ENCODE peak calls at places on chromosomes 12 and 14, in seven cellular contexts. J, G, N, X, F, U and I are unnamed samples.

GRCh38 chr14:51929156-51929555 is 60.2 kb upstream of the RTRAF start:
- DNase-seq in G (no peak), X (no peak), U (no peak), J (peak), N (no peak), F (no peak), I (no peak)

GRCh38 chr12:92603741-92604432 is 98.9 kb upstream of the PLEKHG7 start:
- DNase-seq in X (peak), J (no peak), N (no peak), U (no peak), F (no peak), G (no peak), I (no peak)

GRCh38 chr12:113852695-113853490 is 113.2 kb downstream of the RBM19 start:
- DNase-seq in G (no peak), J (no peak), F (no peak), N (peak), U (no peak), X (no peak), I (no peak)

GRCh38 chr12:8742501-8742900 is 44.7 kb downstream of the RIMKLB start:
- DNase-seq in N (peak), U (no peak), J (peak), X (peak), F (peak), G (no peak), I (peak)

GRCh38 chr12:122843472-122843871 is 8.2 kb downstream of the HIP1R start:
- DNase-seq in U (no peak), X (no peak), G (no peak), N (no peak), F (no peak), J (no peak), I (no peak)

GRCh38 chr12:46530373-46531056 is 157.9 kb upstream of the SLC38A2 start:
- DNase-seq in J (no peak), X (no peak), F (no peak), N (no peak), G (no peak), U (no peak), I (no peak)

GRCh38 chr12:21528953-21529352 is 2.9 kb downstream of the SPX start:
- DNase-seq in F (no peak), G (no peak), N (peak), U (no peak), X (no peak), J (peak), I (no peak)

GRCh38 chr14:68146812-68147211 is 327.2 kb downstream of the RAD51B start:
- DNase-seq in N (peak), G (no peak), F (peak), J (peak), U (no peak), X (peak), I (peak)

GRCh38 chr14:73764881-73765280 is 50.7 kb upstream of the PNMA1 start:
- DNase-seq in G (no peak), F (no peak), X (no peak), U (peak), N (no peak), J (peak), I (no peak)

GRCh38 chr14:67517083-67517482 is 16.0 kb upstream of the PLEKHH1 start:
- DNase-seq in G (no peak), U (peak), X (no peak), J (peak), N (no peak), F (no peak), I (no peak)

GRCh38 chr14:52235866-52236510 is 31.5 kb upstream of the PTGDR start:
- DNase-seq in F (no peak), G (no peak), J (no peak), X (no peak), U (no peak), N (no peak), I (no peak)

GRCh38 chr12:131872154-131873046 is 22.0 kb upstream of the ULK1 start:
- DNase-seq in N (no peak), U (no peak), F (peak), J (peak), X (peak), G (no peak), I (peak)

GRCh38 chr12:43015090-43015737 is 425.7 kb upstream of the PRICKLE1 start:
- DNase-seq in U (no peak), J (no peak), F (no peak), N (no peak), G (no peak), X (no peak), I (no peak)

GRCh38 chr14:103257211-103257962 is 76.7 kb upstream of the EIF5 start:
- DNase-seq in G (no peak), X (peak), N (no peak), J (no peak), F (peak), U (no peak), I (peak)

GRCh38 chr12:52788876-52789636 is 6.9 kb downstream of the KRT3 start:
- DNase-seq in N (no peak), X (no peak), F (no peak), J (no peak), G (no peak), U (no peak), I (no peak)

GRCh38 chr12:119383206-119383605 is 48.7 kb downstream of the CCDC60 start:
- DNase-seq in X (no peak), U (no peak), G (no peak), N (no peak), F (no peak), J (no peak), I (no peak)

GRCh38 chr12:108773798-108774788 is 42.8 kb upstream of the CORO1C start:
- DNase-seq in G (no peak), X (peak), U (peak), N (peak), J (peak), F (no peak), I (peak)

GRCh38 chr14:81710232-81710845 is 176.7 kb upstream of the SEL1L start:
- DNase-seq in G (no peak), N (peak), U (no peak), F (peak), J (peak), X (peak), I (peak)

GRCh38 chr12:116533343-116534248 is 25.6 kb upstream of the MAP1LC3B2 start:
- DNase-seq in G (peak), J (peak), U (peak), X (peak), F (no peak), N (no peak), I (peak)

GRCh38 chr12:127829974-127830543 is 436.9 kb upstream of the TMEM132C start:
- DNase-seq in F (no peak), U (no peak), N (no peak), X (no peak), G (no peak), J (no peak), I (no peak)

GRCh38 chr14:79476133-79476532 is 735.2 kb downstream of the DIO2 start:
- DNase-seq in F (no peak), U (no peak), J (no peak), X (no peak), N (no peak), G (no peak), I (no peak)

GRCh38 chr12:126944684-126945083 is 1322.3 kb upstream of the TMEM132C start:
- DNase-seq in F (no peak), N (no peak), U (no peak), J (no peak), G (no peak), X (no peak), I (peak)

GRCh38 chr12:126998747-126999285 is 1268.2 kb upstream of the TMEM132C start:
- DNase-seq in U (no peak), X (no peak), J (no peak), G (no peak), N (no peak), F (no peak), I (no peak)

GRCh38 chr12:81811066-81811777 is 52.1 kb upstream of the PPFIA2 start:
- DNase-seq in X (no peak), U (no peak), J (peak), N (peak), F (no peak), G (no peak), I (peak)

GRCh38 chr14:106662947-106663346 is 1136.6 kb downstream of the TMEM121 start:
- DNase-seq in G (no peak), N (no peak), U (no peak), J (no peak), X (no peak), F (no peak), I (no peak)

GRCh38 chr14:64509036-64509435 is 4.5 kb downstream of the ZBTB1 start:
- DNase-seq in G (no peak), N (no peak), J (no peak), U (no peak), F (no peak), X (peak), I (no peak)

GRCh38 chr12:131454418-131455217 is 256.3 kb upstream of the SFSWAP start:
- DNase-seq in U (no peak), J (peak), F (no peak), N (no peak), G (peak), X (peak), I (peak)

GRCh38 chr12:110546339-110546738 is 36.8 kb downstream of the PPTC7 start:
- DNase-seq in N (peak), U (no peak), X (peak), J (peak), F (peak), G (no peak), I (peak)

GRCh38 chr14:103519837-103520212 is 2.8 kb downstream of the CKB start:
- DNase-seq in X (no peak), N (no peak), G (no peak), J (no peak), F (no peak), U (no peak), I (no peak)

GRCh38 chr14:21066882-21067502 is 3.1 kb upstream of the ARHGEF40 start:
- DNase-seq in J (no peak), N (no peak), X (peak), F (no peak), G (no peak), U (no peak), I (peak)

GRCh38 chr12:45727994-45728624 is 1.4 kb upstream of the ARID2 start:
- DNase-seq in F (no peak), U (no peak), G (peak), J (no peak), N (no peak), X (no peak), I (no peak)

GRCh38 chr12:92827836-92828431 is 101.2 kb downstream of the EEA1 start:
- DNase-seq in J (peak), U (peak), F (no peak), N (peak), G (peak), X (peak), I (peak)

GRCh38 chr12:21538259-21538658 is 12.2 kb downstream of the SPX start:
- DNase-seq in J (no peak), G (no peak), N (no peak), F (no peak), X (no peak), U (no peak), I (peak)

GRCh38 chr14:50800032-50800431 is 30.9 kb downstream of the NIN start:
- DNase-seq in N (no peak), G (no peak), X (peak), U (no peak), F (no peak), J (no peak), I (peak)

GRCh38 chr14:39055786-39056474 is 47.1 kb downstream of the SEC23A start:
- DNase-seq in J (no peak), X (peak), U (no peak), N (no peak), F (no peak), G (no peak), I (peak)

GRCh38 chr12:3487027-3487426 is 4.0 kb upstream of the PRMT8 start:
- DNase-seq in N (no peak), J (no peak), F (no peak), U (no peak), G (no peak), X (no peak), I (no peak)

GRCh38 chr12:3480744-3481143 is 10.3 kb upstream of the PRMT8 start:
- DNase-seq in F (no peak), N (no peak), X (no peak), G (no peak), J (no peak), U (no peak), I (no peak)

GRCh38 chr12:3489057-3489456 is 1.9 kb upstream of the PRMT8 start:
- DNase-seq in X (no peak), U (no peak), J (peak), G (no peak), N (no peak), F (peak), I (peak)

DNA sequence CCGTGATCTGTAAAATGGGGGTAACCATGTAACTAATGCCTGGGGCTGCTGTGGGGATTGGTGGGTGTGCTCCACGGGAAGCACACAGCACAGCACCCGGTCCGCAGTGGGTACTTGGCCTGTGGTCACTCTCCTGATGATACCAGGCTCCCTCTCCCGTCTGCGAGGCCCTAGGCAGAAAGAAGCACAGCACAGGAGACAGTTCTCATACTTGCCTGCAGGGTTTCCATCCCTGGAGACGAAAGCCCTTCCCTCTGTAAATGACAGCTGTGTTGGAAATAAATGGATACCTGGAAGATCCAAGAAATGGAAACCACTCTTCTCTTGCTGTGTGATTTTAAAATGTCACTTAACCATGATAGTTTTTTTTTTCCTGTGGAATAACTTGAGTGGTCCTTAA is 7.9 kb upstream of the PRMT8 start:
- DNase-seq in U (no peak), F (no peak), G (no peak), X (no peak), J (no peak), N (no peak), I (no peak)
- TF ChIP-seq CTCF in U (no peak), F (no peak), G (no peak), X (no peak), J (no peak), N (no peak), I (no peak)

GRCh38 chr14:87725318-87725717 is 267.7 kb downstream of the GALC start:
- DNase-seq in F (no peak), J (no peak), X (no peak), G (no peak), U (no peak), N (no peak), I (no peak)
- TF ChIP-seq CTCF in F (no peak), J (no peak), X (no peak), G (no peak), U (no peak), N (no peak), I (no peak)

GRCh38 chr12:22935501-22935900 is 310.5 kb downstream of the ETNK1 start:
- DNase-seq in G (no peak), F (no peak), J (no peak), U (no peak), N (no peak), X (peak), I (peak)

GRCh38 chr12:22935090-22935489 is 310.1 kb downstream of the ETNK1 start:
- DNase-seq in J (no peak), N (no peak), G (no peak), U (no peak), F (no peak), X (no peak), I (peak)

GRCh38 chr12:22938323-22938722 is 313.4 kb downstream of the ETNK1 start:
- DNase-seq in J (no peak), G (no peak), F (no peak), N (no peak), X (no peak), U (no peak), I (no peak)
- TF ChIP-seq CTCF in J (no peak), G (no peak), F (no peak), N (no peak), X (no peak), U (no peak), I (no peak)

GRCh38 chr12:106358410-106359241 is 1.1 kb downstream of the POLR3B start:
- DNase-seq in G (no peak), F (no peak), X (no peak), J (peak), U (peak), N (no peak), I (peak)
- TF ChIP-seq CTCF in G (no peak), F (no peak), X (no peak), J (no peak), U (no peak), N (no peak), I (no peak)